ENCODE peak calls at places on chromosomes 12 and 14, in five cellular contexts. U is mesothelial cell of epicardium; N is GM12865; M is ecto neural progenitor cell; D is activated effector memory CD4-positive, alpha-beta T cell treated with anti-CD3 and anti-CD28 coated beads, Interleukin-2, amount 50 U/mL, for 16 hours. P is an unnamed sample.

GRCh38 chr14:21526672-21527319 is 650 bp upstream of the SALL2 start:
- DNase-seq in U (no peak), N (no peak), M (peak; percentile 77), D (no peak), P (no peak)

GRCh38 chr12:113144771-113145170 is 4.8 kb upstream of the CFAP73 start:
- DNase-seq in U (no peak), N (no peak), M (no peak), D (no peak), P (no peak)

GRCh38 chr12:58647495-58647894 is 272.8 kb downstream of the LRIG3 start:
- DNase-seq in U (no peak), N (no peak), M (no peak), D (no peak), P (no peak)

GRCh38 chr12:45966486-45966885 is 23.9 kb downstream of the SCAF11 start:
- DNase-seq in U (no peak), N (no peak), M (no peak), D (no peak), P (no peak)

GRCh38 chr12:42953021-42953420 is 363.5 kb upstream of the PRICKLE1 start:
- DNase-seq in U (no peak), N (no peak), M (no peak), D (no peak), P (no peak)

GRCh38 chr14:21090194-21090939 is 8.1 kb downstream of the ZNF219 start:
- DNase-seq in U (no peak), N (no peak), M (peak; percentile 72), D (no peak), P (peak; percentile 84)

GRCh38 chr14:96195441-96196081 is 9.1 kb upstream of the BDKRB2 start:
- DNase-seq in U (no peak), N (no peak), M (no peak), D (no peak), P (no peak)

GRCh38 chr12:22334696-22335290 is at the start of gene ST8SIA1:
- DNase-seq in U (no peak), N (peak; percentile 33), M (peak; percentile 76), D (peak; percentile 89), P (peak; percentile 88)

GRCh38 chr14:96629082-96629481 is 126.9 kb downstream of the PAPOLA start:
- DNase-seq in U (no peak), N (no peak), M (no peak), D (peak; percentile 52), P (no peak)

GRCh38 chr14:25049127-25049558 is 804 bp downstream of the STXBP6 start:
- DNase-seq in U (no peak), N (no peak), M (no peak), D (no peak), P (no peak)

GRCh38 chr12:123713398-123714301 is 1.5 kb downstream of the ATP6V0A2 start:
- DNase-seq in U (no peak), N (peak; percentile 21), M (no peak), D (peak; percentile 63), P (no peak)

GRCh38 chr12:7114851-7115250 is 5.8 kb upstream of the C1RL start:
- DNase-seq in U (no peak), N (no peak), M (no peak), D (no peak), P (no peak)

GRCh38 chr14:57732886-57733285 is 133.0 kb downstream of the SLC35F4 start:
- DNase-seq in U (no peak), N (peak; percentile 8), M (no peak), D (no peak), P (no peak)